ENCODE peak calls at places on chromosome 20, in four cellular contexts. P is SW 1271; Y is midbrain; H is activated naive CD8-positive, alpha-beta T cell treated with anti-CD3 and anti-CD28 coated beads, Interleukin-2, amount 50 U/mL, for 24 hours. Z is an unnamed sample.

GRCh38 chr20:8161262-8162071 is 29.4 kb downstream of the PLCB1 start:
- DNase-seq in P (no peak), H (no peak), Y (no peak), Z (peak)

GRCh38 chr20:63070771-63071540 is 64.2 kb upstream of the BHLHE23 start:
- DNase-seq in H (no peak), Y (no peak), P (no peak), Z (no peak)

GRCh38 chr20:1893721-1894470 is 1.3 kb upstream of the SIRPA start:
- DNase-seq in H (no peak), Y (peak), P (no peak), Z (no peak)

GRCh38 chr20:19987046-19987445 is 30.1 kb upstream of the NAA20 start:
- DNase-seq in H (no peak), Y (no peak), P (no peak), Z (no peak)

GRCh38 chr20:54133434-54134427 is 40.1 kb downstream of the CYP24A1 start:
- DNase-seq in H (no peak), P (peak), Y (no peak), Z (peak)

GRCh38 chr20:59985864-59986263 is 27.6 kb downstream of the CDH26 start:
- DNase-seq in Y (no peak), P (no peak), H (peak), Z (no peak)

GRCh38 chr20:45593498-45593897 is 14.4 kb upstream of the WFDC8 start:
- DNase-seq in H (no peak), P (no peak), Y (no peak), Z (no peak)

GRCh38 chr20:7232796-7233195 is 465.3 kb downstream of the BMP2 start:
- DNase-seq in Y (no peak), P (no peak), H (no peak), Z (peak)

GRCh38 chr20:59735917-59736316 is 131.6 kb downstream of the PHACTR3 start:
- DNase-seq in H (no peak), P (no peak), Y (peak), Z (no peak)

GRCh38 chr20:51711426-51711825 is 56.8 kb downstream of the ATP9A start:
- DNase-seq in P (no peak), H (no peak), Y (no peak), Z (no peak)

GRCh38 chr20:33995053-33995816 is 1.5 kb downstream of the RALY start:
- DNase-seq in H (no peak), Y (no peak), P (no peak), Z (peak)